ENCODE peak calls at places on chromosomes 12 and 14, in five cellular contexts. One of them, this sample, is unnamed.

GRCh38 chr12:57063991-57064725 is 14.2 kb upstream of the MYO1A start:
- DNase-seq in fibroblast of lung: no peak
- DNase-seq in lower lobe of right lung: no peak
- DNase-seq in foreskin fibroblast: no peak
- DNase-seq in astrocyte: no peak
- DNase-seq in this sample: no peak

GRCh38 chr12:121529184-121529583 is 51.6 kb downstream of the KDM2B start:
- DNase-seq in astrocyte: no peak
- DNase-seq in fibroblast of lung: no peak
- DNase-seq in lower lobe of right lung: no peak
- DNase-seq in foreskin fibroblast: no peak
- DNase-seq in this sample: no peak

GRCh38 chr12:13981296-13981962 is at the start of gene GRIN2B:
- DNase-seq in foreskin fibroblast: no peak
- DNase-seq in fibroblast of lung: no peak
- DNase-seq in lower lobe of right lung: no peak
- DNase-seq in astrocyte: no peak
- DNase-seq in this sample: no peak

GRCh38 chr14:70000601-70001000 is 121.4 kb downstream of the SMOC1 start:
- DNase-seq in fibroblast of lung: no peak
- DNase-seq in astrocyte: peak
- DNase-seq in foreskin fibroblast: no peak
- DNase-seq in lower lobe of right lung: no peak
- DNase-seq in this sample: peak

GRCh38 chr12:100128509-100128908 is 14.2 kb downstream of the BLTP3B start:
- DNase-seq in foreskin fibroblast: peak
- DNase-seq in fibroblast of lung: peak
- DNase-seq in astrocyte: peak
- DNase-seq in lower lobe of right lung: no peak
- DNase-seq in this sample: peak

GRCh38 chr12:66367015-66367667 is 64.8 kb downstream of the HELB start:
- DNase-seq in foreskin fibroblast: no peak
- DNase-seq in astrocyte: no peak
- DNase-seq in lower lobe of right lung: no peak
- DNase-seq in fibroblast of lung: no peak
- DNase-seq in this sample: no peak

GRCh38 chr12:104219908-104220404 is 4.4 kb downstream of the TXNRD1 start:
- DNase-seq in fibroblast of lung: peak
- DNase-seq in lower lobe of right lung: no peak
- DNase-seq in foreskin fibroblast: peak
- DNase-seq in astrocyte: peak
- DNase-seq in this sample: peak

GRCh38 chr14:69077841-69078240 is 75.1 kb downstream of the DCAF5 start:
- DNase-seq in fibroblast of lung: peak
- DNase-seq in lower lobe of right lung: no peak
- DNase-seq in foreskin fibroblast: peak
- DNase-seq in astrocyte: peak
- DNase-seq in this sample: peak

GRCh38 chr12:115204957-115205754 is 521.2 kb upstream of the TBX3 start:
- DNase-seq in foreskin fibroblast: peak
- DNase-seq in lower lobe of right lung: no peak
- DNase-seq in fibroblast of lung: peak
- DNase-seq in astrocyte: peak
- DNase-seq in this sample: peak

GRCh38 chr14:58151701-58152568 is at the start of gene ARMH4:
- DNase-seq in lower lobe of right lung: peak
- DNase-seq in fibroblast of lung: peak
- DNase-seq in astrocyte: peak
- DNase-seq in foreskin fibroblast: peak
- DNase-seq in this sample: peak

GRCh38 chr14:67387195-67387594 is 24.8 kb downstream of the PLEK2 start:
- DNase-seq in astrocyte: no peak
- DNase-seq in lower lobe of right lung: no peak
- DNase-seq in fibroblast of lung: no peak
- DNase-seq in foreskin fibroblast: peak
- DNase-seq in this sample: peak

GRCh38 chr14:101731187-101732080 is 30.1 kb upstream of the PPP2R5C start:
- DNase-seq in astrocyte: peak
- DNase-seq in lower lobe of right lung: peak
- DNase-seq in foreskin fibroblast: peak
- DNase-seq in fibroblast of lung: peak
- DNase-seq in this sample: peak

GRCh38 chr12:81866081-81866480 is 106.9 kb upstream of the PPFIA2 start:
- DNase-seq in astrocyte: no peak
- DNase-seq in lower lobe of right lung: no peak
- DNase-seq in fibroblast of lung: no peak
- DNase-seq in foreskin fibroblast: no peak
- DNase-seq in this sample: peak

GRCh38 chr12:32566663-32567634 is 112.2 kb upstream of the DNM1L start:
- DNase-seq in fibroblast of lung: no peak
- DNase-seq in foreskin fibroblast: no peak
- DNase-seq in lower lobe of right lung: no peak
- DNase-seq in astrocyte: peak
- DNase-seq in this sample: no peak

GRCh38 chr14:66117600-66117999 is 368.6 kb upstream of the CCDC196 start:
- DNase-seq in foreskin fibroblast: peak
- DNase-seq in lower lobe of right lung: no peak
- DNase-seq in astrocyte: peak
- DNase-seq in fibroblast of lung: peak
- DNase-seq in this sample: peak

GRCh38 chr12:60308366-60309000 is 712.7 kb downstream of the SLC16A7 start:
- DNase-seq in astrocyte: peak
- DNase-seq in foreskin fibroblast: no peak
- DNase-seq in lower lobe of right lung: no peak
- DNase-seq in fibroblast of lung: peak
- DNase-seq in this sample: peak

GRCh38 chr14:103105580-103106168 is 11.1 kb downstream of the EXOC3L4 start:
- DNase-seq in astrocyte: no peak
- DNase-seq in lower lobe of right lung: no peak
- DNase-seq in foreskin fibroblast: no peak
- DNase-seq in fibroblast of lung: no peak
- DNase-seq in this sample: no peak

GRCh38 chr14:100237735-100238418 is 1.1 kb upstream of the YY1 start:
- DNase-seq in foreskin fibroblast: peak
- DNase-seq in astrocyte: no peak
- DNase-seq in fibroblast of lung: peak
- DNase-seq in lower lobe of right lung: peak
- DNase-seq in this sample: no peak

GRCh38 chr14:32458720-32459119 is 129.6 kb downstream of the AKAP6 start:
- DNase-seq in astrocyte: no peak
- DNase-seq in foreskin fibroblast: no peak
- DNase-seq in fibroblast of lung: no peak
- DNase-seq in lower lobe of right lung: no peak
- DNase-seq in this sample: no peak

GRCh38 chr12:123900898-123901376 is 71.7 kb downstream of the CCDC92 start:
- DNase-seq in astrocyte: peak
- DNase-seq in lower lobe of right lung: no peak
- DNase-seq in fibroblast of lung: no peak
- DNase-seq in foreskin fibroblast: no peak
- DNase-seq in this sample: peak

GRCh38 chr14:72404106-72404774 is 472.0 kb downstream of the RGS6 start:
- DNase-seq in fibroblast of lung: no peak
- DNase-seq in astrocyte: no peak
- DNase-seq in foreskin fibroblast: no peak
- DNase-seq in lower lobe of right lung: no peak
- DNase-seq in this sample: no peak

GRCh38 chr12:78392918-78393317 is 471.7 kb upstream of the SYT1 start:
- DNase-seq in foreskin fibroblast: peak
- DNase-seq in lower lobe of right lung: no peak
- DNase-seq in fibroblast of lung: peak
- DNase-seq in astrocyte: peak
- DNase-seq in this sample: no peak

GRCh38 chr14:73467800-73468199 is 9.5 kb upstream of the NUMB start:
- DNase-seq in astrocyte: no peak
- DNase-seq in lower lobe of right lung: no peak
- DNase-seq in fibroblast of lung: peak
- DNase-seq in foreskin fibroblast: peak
- DNase-seq in this sample: no peak

GRCh38 chr14:103607039-103607668 is 21.9 kb upstream of the KLC1 start:
- DNase-seq in fibroblast of lung: peak
- DNase-seq in lower lobe of right lung: peak
- DNase-seq in foreskin fibroblast: peak
- DNase-seq in astrocyte: peak
- DNase-seq in this sample: peak

GRCh38 chr12:119936705-119937323 is 52.2 kb upstream of the BICDL1 start:
- DNase-seq in lower lobe of right lung: no peak
- DNase-seq in fibroblast of lung: no peak
- DNase-seq in foreskin fibroblast: no peak
- DNase-seq in astrocyte: no peak
- DNase-seq in this sample: peak

GRCh38 chr12:113422929-113423669 is 919 bp downstream of the SDSL start:
- DNase-seq in lower lobe of right lung: peak
- DNase-seq in astrocyte: no peak
- DNase-seq in foreskin fibroblast: no peak
- DNase-seq in fibroblast of lung: no peak
- DNase-seq in this sample: peak

GRCh38 chr14:102933618-102934231 is 11.3 kb downstream of the AMN start:
- DNase-seq in lower lobe of right lung: peak
- DNase-seq in fibroblast of lung: no peak
- DNase-seq in astrocyte: no peak
- DNase-seq in foreskin fibroblast: no peak
- DNase-seq in this sample: no peak

GRCh38 chr12:128929046-128929445 is 75.8 kb downstream of the GLT1D1 start:
- DNase-seq in astrocyte: no peak
- DNase-seq in fibroblast of lung: no peak
- DNase-seq in lower lobe of right lung: no peak
- DNase-seq in foreskin fibroblast: no peak
- DNase-seq in this sample: no peak

GRCh38 chr12:111417784-111418593 is 12.3 kb downstream of the SH2B3 start:
- DNase-seq in lower lobe of right lung: no peak
- DNase-seq in fibroblast of lung: no peak
- DNase-seq in foreskin fibroblast: no peak
- DNase-seq in astrocyte: no peak
- DNase-seq in this sample: no peak

GRCh38 chr12:104387190-104387589 is 69.6 kb upstream of the CHST11 start:
- DNase-seq in lower lobe of right lung: no peak
- DNase-seq in astrocyte: no peak
- DNase-seq in fibroblast of lung: peak
- DNase-seq in foreskin fibroblast: no peak
- DNase-seq in this sample: no peak

GRCh38 chr12:32309811-32310755 is 89.3 kb upstream of the FGD4 start:
- DNase-seq in foreskin fibroblast: no peak
- DNase-seq in lower lobe of right lung: no peak
- DNase-seq in astrocyte: no peak
- DNase-seq in fibroblast of lung: peak
- DNase-seq in this sample: peak

GRCh38 chr12:94712852-94713545 is 62.6 kb upstream of the TMCC3 start:
- DNase-seq in astrocyte: no peak
- DNase-seq in fibroblast of lung: no peak
- DNase-seq in lower lobe of right lung: no peak
- DNase-seq in foreskin fibroblast: no peak
- DNase-seq in this sample: no peak

GRCh38 chr12:94706250-94706661 is 55.9 kb upstream of the TMCC3 start:
- DNase-seq in lower lobe of right lung: no peak
- DNase-seq in fibroblast of lung: no peak
- DNase-seq in foreskin fibroblast: no peak
- DNase-seq in astrocyte: no peak
- DNase-seq in this sample: peak

GRCh38 chr12:94714378-94714777 is 64.0 kb upstream of the TMCC3 start:
- DNase-seq in lower lobe of right lung: no peak
- DNase-seq in astrocyte: peak
- DNase-seq in foreskin fibroblast: peak
- DNase-seq in fibroblast of lung: peak
- DNase-seq in this sample: peak

GRCh38 chr12:94707892-94708291 is 57.5 kb upstream of the TMCC3 start:
- DNase-seq in astrocyte: peak
- DNase-seq in fibroblast of lung: peak
- DNase-seq in foreskin fibroblast: peak
- DNase-seq in lower lobe of right lung: no peak
- DNase-seq in this sample: no peak

GRCh38 chr12:94710933-94711332 is 60.6 kb upstream of the TMCC3 start:
- DNase-seq in foreskin fibroblast: no peak
- DNase-seq in lower lobe of right lung: no peak
- DNase-seq in fibroblast of lung: peak
- DNase-seq in astrocyte: no peak
- DNase-seq in this sample: peak
- TF ChIP-seq CTCF in foreskin fibroblast: peak
- TF ChIP-seq CTCF in lower lobe of right lung: peak
- TF ChIP-seq CTCF in fibroblast of lung: peak
- TF ChIP-seq CTCF in astrocyte: peak
- TF ChIP-seq CTCF in this sample: peak

GRCh38 chr12:46386877-46387629 is 14.5 kb upstream of the SLC38A2 start:
- DNase-seq in astrocyte: peak
- DNase-seq in foreskin fibroblast: peak
- DNase-seq in lower lobe of right lung: peak
- DNase-seq in fibroblast of lung: peak
- DNase-seq in this sample: no peak
- H3K4me3 ChIP-seq in astrocyte: peak
- H3K4me3 ChIP-seq in foreskin fibroblast: no peak
- H3K4me3 ChIP-seq in lower lobe of right lung: peak
- H3K4me3 ChIP-seq in fibroblast of lung: peak
- H3K4me3 ChIP-seq in this sample: no peak

GRCh38 chr12:41919025-41919424 is 225.6 kb downstream of the GXYLT1 start:
- DNase-seq in foreskin fibroblast: no peak
- DNase-seq in astrocyte: no peak
- DNase-seq in fibroblast of lung: no peak
- DNase-seq in lower lobe of right lung: no peak
- DNase-seq in this sample: no peak

GRCh38 chr12:41919526-41920305 is 225.0 kb downstream of the GXYLT1 start:
- DNase-seq in astrocyte: no peak
- DNase-seq in fibroblast of lung: no peak
- DNase-seq in foreskin fibroblast: no peak
- DNase-seq in lower lobe of right lung: no peak
- DNase-seq in this sample: no peak

GRCh38 chr12:41917827-41918445 is 226.7 kb downstream of the GXYLT1 start:
- DNase-seq in foreskin fibroblast: no peak
- DNase-seq in fibroblast of lung: peak
- DNase-seq in astrocyte: peak
- DNase-seq in lower lobe of right lung: no peak
- DNase-seq in this sample: peak

GRCh38 chr12:41917181-41917580 is 227.5 kb downstream of the GXYLT1 start:
- DNase-seq in astrocyte: no peak
- DNase-seq in lower lobe of right lung: no peak
- DNase-seq in fibroblast of lung: no peak
- DNase-seq in foreskin fibroblast: no peak
- DNase-seq in this sample: no peak
- TF ChIP-seq CTCF in astrocyte: no peak
- TF ChIP-seq CTCF in lower lobe of right lung: no peak
- TF ChIP-seq CTCF in fibroblast of lung: no peak
- TF ChIP-seq CTCF in foreskin fibroblast: no peak
- TF ChIP-seq CTCF in this sample: no peak

DNA sequence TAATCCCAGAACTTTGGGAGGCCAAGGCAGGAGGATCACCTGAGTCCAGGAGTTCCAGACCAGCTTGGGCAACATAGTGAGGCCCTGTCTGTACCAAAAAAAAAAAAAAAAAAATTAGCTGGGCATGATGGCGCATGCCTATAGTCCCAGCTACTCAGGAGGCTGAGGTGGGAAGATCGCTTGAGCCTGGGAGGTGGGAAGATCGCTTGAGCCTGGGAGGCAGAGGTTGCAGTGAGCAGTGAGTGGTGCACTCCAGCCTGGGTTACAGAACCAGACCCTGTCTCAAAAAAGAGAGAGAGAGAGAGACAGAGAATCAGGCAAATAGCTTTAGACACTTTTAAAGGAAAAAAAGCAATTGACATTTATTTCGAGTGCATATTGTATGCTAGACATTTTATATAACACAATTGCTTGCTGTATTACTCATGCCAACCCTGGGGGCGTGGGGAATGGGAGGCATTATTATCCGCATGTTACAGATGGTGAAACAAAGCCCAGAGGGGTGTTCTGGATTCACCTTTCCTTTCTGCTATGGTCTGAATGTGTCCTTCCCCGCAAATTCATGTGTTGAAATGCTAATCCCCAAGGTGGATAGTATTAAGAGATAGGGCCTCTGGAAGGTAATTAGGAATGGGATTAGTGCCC is 9.7 kb downstream of the POU6F1 start:
- DNase-seq in lower lobe of right lung: peak
- DNase-seq in fibroblast of lung: no peak
- DNase-seq in foreskin fibroblast: no peak
- DNase-seq in astrocyte: no peak
- DNase-seq in this sample: no peak
- H3K4me3 ChIP-seq in lower lobe of right lung: no peak
- H3K4me3 ChIP-seq in fibroblast of lung: no peak
- H3K4me3 ChIP-seq in foreskin fibroblast: no peak
- H3K4me3 ChIP-seq in astrocyte: no peak
- H3K4me3 ChIP-seq in this sample: no peak